ENCODE peak calls at places on chromosomes 6 and 20, in six cellular contexts. One of them, this sample, is unnamed.

GRCh38 chr6:51049288-51049982 is 230.8 kb downstream of the TFAP2B start:
- DNase-seq in T-cell: no peak
- DNase-seq in stromal cell of bone marrow: no peak
- DNase-seq in colonic mucosa: no peak
- DNase-seq in stimulated activated CD8-positive, alpha-beta memory T cell treated with anti-CD3 and anti-CD28 coated beads, Interleukin-15, amount 100 ng/mL, for 24 hours: no peak
- DNase-seq in activated CD4-positive, alpha-beta T cell treated with anti-CD3 and anti-CD28 coated beads, Interleukin-2, amount 50 U/mL, for 24 hours: no peak
- DNase-seq in this sample: no peak

GRCh38 chr6:47938411-47938810 is 156.6 kb downstream of the OPN5 start:
- DNase-seq in T-cell: no peak
- DNase-seq in stromal cell of bone marrow: no peak
- DNase-seq in colonic mucosa: no peak
- DNase-seq in stimulated activated CD8-positive, alpha-beta memory T cell treated with anti-CD3 and anti-CD28 coated beads, Interleukin-15, amount 100 ng/mL, for 24 hours: no peak
- DNase-seq in activated CD4-positive, alpha-beta T cell treated with anti-CD3 and anti-CD28 coated beads, Interleukin-2, amount 50 U/mL, for 24 hours: no peak
- DNase-seq in this sample: no peak

GRCh38 chr6:154447929-154448328 is 62.6 kb downstream of the CNKSR3 start:
- DNase-seq in T-cell: no peak
- DNase-seq in stromal cell of bone marrow: no peak
- DNase-seq in colonic mucosa: no peak
- DNase-seq in stimulated activated CD8-positive, alpha-beta memory T cell treated with anti-CD3 and anti-CD28 coated beads, Interleukin-15, amount 100 ng/mL, for 24 hours: no peak
- DNase-seq in activated CD4-positive, alpha-beta T cell treated with anti-CD3 and anti-CD28 coated beads, Interleukin-2, amount 50 U/mL, for 24 hours: no peak
- DNase-seq in this sample: no peak

GRCh38 chr6:70099732-70100131 is 203.2 kb downstream of the COL9A1 start:
- DNase-seq in T-cell: no peak
- DNase-seq in stromal cell of bone marrow: no peak
- DNase-seq in colonic mucosa: no peak
- DNase-seq in stimulated activated CD8-positive, alpha-beta memory T cell treated with anti-CD3 and anti-CD28 coated beads, Interleukin-15, amount 100 ng/mL, for 24 hours: no peak
- DNase-seq in activated CD4-positive, alpha-beta T cell treated with anti-CD3 and anti-CD28 coated beads, Interleukin-2, amount 50 U/mL, for 24 hours: no peak
- DNase-seq in this sample: no peak

GRCh38 chr6:95589826-95590570 is 12.7 kb downstream of the MANEA start:
- DNase-seq in T-cell: no peak
- DNase-seq in stromal cell of bone marrow: no peak
- DNase-seq in colonic mucosa: no peak
- DNase-seq in stimulated activated CD8-positive, alpha-beta memory T cell treated with anti-CD3 and anti-CD28 coated beads, Interleukin-15, amount 100 ng/mL, for 24 hours: no peak
- DNase-seq in activated CD4-positive, alpha-beta T cell treated with anti-CD3 and anti-CD28 coated beads, Interleukin-2, amount 50 U/mL, for 24 hours: no peak
- DNase-seq in this sample: no peak

GRCh38 chr6:30646450-30647038 is 389 bp upstream of the C6orf136 start:
- DNase-seq in T-cell: peak
- DNase-seq in stromal cell of bone marrow: no peak
- DNase-seq in colonic mucosa: peak
- DNase-seq in stimulated activated CD8-positive, alpha-beta memory T cell treated with anti-CD3 and anti-CD28 coated beads, Interleukin-15, amount 100 ng/mL, for 24 hours: peak
- DNase-seq in activated CD4-positive, alpha-beta T cell treated with anti-CD3 and anti-CD28 coated beads, Interleukin-2, amount 50 U/mL, for 24 hours: no peak
- DNase-seq in this sample: no peak

GRCh38 chr6:119090256-119090655 is 11.8 kb upstream of the FAM184A start:
- DNase-seq in T-cell: no peak
- DNase-seq in stromal cell of bone marrow: no peak
- DNase-seq in colonic mucosa: no peak
- DNase-seq in stimulated activated CD8-positive, alpha-beta memory T cell treated with anti-CD3 and anti-CD28 coated beads, Interleukin-15, amount 100 ng/mL, for 24 hours: no peak
- DNase-seq in activated CD4-positive, alpha-beta T cell treated with anti-CD3 and anti-CD28 coated beads, Interleukin-2, amount 50 U/mL, for 24 hours: no peak
- DNase-seq in this sample: no peak

GRCh38 chr6:125041740-125042459 is 79.7 kb downstream of the RNF217 start:
- DNase-seq in T-cell: no peak
- DNase-seq in stromal cell of bone marrow: peak
- DNase-seq in colonic mucosa: no peak
- DNase-seq in stimulated activated CD8-positive, alpha-beta memory T cell treated with anti-CD3 and anti-CD28 coated beads, Interleukin-15, amount 100 ng/mL, for 24 hours: no peak
- DNase-seq in activated CD4-positive, alpha-beta T cell treated with anti-CD3 and anti-CD28 coated beads, Interleukin-2, amount 50 U/mL, for 24 hours: no peak
- DNase-seq in this sample: peak

GRCh38 chr6:5333653-5334052 is 72.3 kb downstream of the FARS2 start:
- DNase-seq in T-cell: no peak
- DNase-seq in stromal cell of bone marrow: peak
- DNase-seq in colonic mucosa: no peak
- DNase-seq in stimulated activated CD8-positive, alpha-beta memory T cell treated with anti-CD3 and anti-CD28 coated beads, Interleukin-15, amount 100 ng/mL, for 24 hours: no peak
- DNase-seq in activated CD4-positive, alpha-beta T cell treated with anti-CD3 and anti-CD28 coated beads, Interleukin-2, amount 50 U/mL, for 24 hours: no peak
- DNase-seq in this sample: peak

GRCh38 chr6:74356385-74356784 is 660.4 kb downstream of the CD109 start:
- DNase-seq in T-cell: no peak
- DNase-seq in stromal cell of bone marrow: no peak
- DNase-seq in colonic mucosa: no peak
- DNase-seq in stimulated activated CD8-positive, alpha-beta memory T cell treated with anti-CD3 and anti-CD28 coated beads, Interleukin-15, amount 100 ng/mL, for 24 hours: no peak
- DNase-seq in activated CD4-positive, alpha-beta T cell treated with anti-CD3 and anti-CD28 coated beads, Interleukin-2, amount 50 U/mL, for 24 hours: no peak
- DNase-seq in this sample: peak

GRCh38 chr20:1720845-1721475 is 63.4 kb upstream of the SIRPG start:
- DNase-seq in T-cell: no peak
- DNase-seq in stromal cell of bone marrow: no peak
- DNase-seq in colonic mucosa: no peak
- DNase-seq in stimulated activated CD8-positive, alpha-beta memory T cell treated with anti-CD3 and anti-CD28 coated beads, Interleukin-15, amount 100 ng/mL, for 24 hours: no peak
- DNase-seq in activated CD4-positive, alpha-beta T cell treated with anti-CD3 and anti-CD28 coated beads, Interleukin-2, amount 50 U/mL, for 24 hours: no peak
- DNase-seq in this sample: no peak

GRCh38 chr6:20630617-20631448 is 96.6 kb downstream of the CDKAL1 start:
- DNase-seq in T-cell: no peak
- DNase-seq in stromal cell of bone marrow: no peak
- DNase-seq in colonic mucosa: no peak
- DNase-seq in stimulated activated CD8-positive, alpha-beta memory T cell treated with anti-CD3 and anti-CD28 coated beads, Interleukin-15, amount 100 ng/mL, for 24 hours: no peak
- DNase-seq in activated CD4-positive, alpha-beta T cell treated with anti-CD3 and anti-CD28 coated beads, Interleukin-2, amount 50 U/mL, for 24 hours: no peak
- DNase-seq in this sample: no peak

GRCh38 chr6:38420207-38420606 is 219.5 kb downstream of the BTBD9 start:
- DNase-seq in T-cell: no peak
- DNase-seq in stromal cell of bone marrow: no peak
- DNase-seq in colonic mucosa: no peak
- DNase-seq in stimulated activated CD8-positive, alpha-beta memory T cell treated with anti-CD3 and anti-CD28 coated beads, Interleukin-15, amount 100 ng/mL, for 24 hours: no peak
- DNase-seq in activated CD4-positive, alpha-beta T cell treated with anti-CD3 and anti-CD28 coated beads, Interleukin-2, amount 50 U/mL, for 24 hours: no peak
- DNase-seq in this sample: no peak

GRCh38 chr6:170224694-170225660 is 65.9 kb downstream of the DLL1 start:
- DNase-seq in T-cell: no peak
- DNase-seq in stromal cell of bone marrow: no peak
- DNase-seq in colonic mucosa: no peak
- DNase-seq in stimulated activated CD8-positive, alpha-beta memory T cell treated with anti-CD3 and anti-CD28 coated beads, Interleukin-15, amount 100 ng/mL, for 24 hours: no peak
- DNase-seq in activated CD4-positive, alpha-beta T cell treated with anti-CD3 and anti-CD28 coated beads, Interleukin-2, amount 50 U/mL, for 24 hours: no peak
- DNase-seq in this sample: peak

GRCh38 chr20:5448449-5449118 is 131.8 kb upstream of the PROKR2 start:
- DNase-seq in T-cell: peak
- DNase-seq in stromal cell of bone marrow: peak
- DNase-seq in colonic mucosa: peak
- DNase-seq in stimulated activated CD8-positive, alpha-beta memory T cell treated with anti-CD3 and anti-CD28 coated beads, Interleukin-15, amount 100 ng/mL, for 24 hours: peak
- DNase-seq in activated CD4-positive, alpha-beta T cell treated with anti-CD3 and anti-CD28 coated beads, Interleukin-2, amount 50 U/mL, for 24 hours: peak
- DNase-seq in this sample: peak

GRCh38 chr20:49951160-49951559 is 15.0 kb downstream of the RNF114 start:
- DNase-seq in T-cell: no peak
- DNase-seq in stromal cell of bone marrow: peak
- DNase-seq in colonic mucosa: no peak
- DNase-seq in stimulated activated CD8-positive, alpha-beta memory T cell treated with anti-CD3 and anti-CD28 coated beads, Interleukin-15, amount 100 ng/mL, for 24 hours: no peak
- DNase-seq in activated CD4-positive, alpha-beta T cell treated with anti-CD3 and anti-CD28 coated beads, Interleukin-2, amount 50 U/mL, for 24 hours: no peak
- DNase-seq in this sample: peak

GRCh38 chr20:50609438-50609989 is 81.8 kb downstream of the RIPOR3 start:
- DNase-seq in T-cell: no peak
- DNase-seq in stromal cell of bone marrow: no peak
- DNase-seq in colonic mucosa: no peak
- DNase-seq in stimulated activated CD8-positive, alpha-beta memory T cell treated with anti-CD3 and anti-CD28 coated beads, Interleukin-15, amount 100 ng/mL, for 24 hours: no peak
- DNase-seq in activated CD4-positive, alpha-beta T cell treated with anti-CD3 and anti-CD28 coated beads, Interleukin-2, amount 50 U/mL, for 24 hours: no peak
- DNase-seq in this sample: no peak

GRCh38 chr20:7387638-7388193 is 552.5 kb downstream of the HAO1 start:
- DNase-seq in T-cell: no peak
- DNase-seq in stromal cell of bone marrow: no peak
- DNase-seq in colonic mucosa: no peak
- DNase-seq in stimulated activated CD8-positive, alpha-beta memory T cell treated with anti-CD3 and anti-CD28 coated beads, Interleukin-15, amount 100 ng/mL, for 24 hours: no peak
- DNase-seq in activated CD4-positive, alpha-beta T cell treated with anti-CD3 and anti-CD28 coated beads, Interleukin-2, amount 50 U/mL, for 24 hours: no peak
- DNase-seq in this sample: no peak

GRCh38 chr6:108114861-108115597 is 40.5 kb upstream of the OSTM1 start:
- DNase-seq in T-cell: no peak
- DNase-seq in stromal cell of bone marrow: peak
- DNase-seq in colonic mucosa: peak
- DNase-seq in stimulated activated CD8-positive, alpha-beta memory T cell treated with anti-CD3 and anti-CD28 coated beads, Interleukin-15, amount 100 ng/mL, for 24 hours: no peak
- DNase-seq in activated CD4-positive, alpha-beta T cell treated with anti-CD3 and anti-CD28 coated beads, Interleukin-2, amount 50 U/mL, for 24 hours: peak
- DNase-seq in this sample: no peak

GRCh38 chr20:33964431-33964830 is 29.3 kb upstream of the RALY start:
- DNase-seq in T-cell: no peak
- DNase-seq in stromal cell of bone marrow: no peak
- DNase-seq in colonic mucosa: no peak
- DNase-seq in stimulated activated CD8-positive, alpha-beta memory T cell treated with anti-CD3 and anti-CD28 coated beads, Interleukin-15, amount 100 ng/mL, for 24 hours: no peak
- DNase-seq in activated CD4-positive, alpha-beta T cell treated with anti-CD3 and anti-CD28 coated beads, Interleukin-2, amount 50 U/mL, for 24 hours: no peak
- DNase-seq in this sample: no peak

GRCh38 chr20:20303320-20303719 is 64.6 kb upstream of the INSM1 start:
- DNase-seq in T-cell: no peak
- DNase-seq in stromal cell of bone marrow: no peak
- DNase-seq in colonic mucosa: no peak
- DNase-seq in stimulated activated CD8-positive, alpha-beta memory T cell treated with anti-CD3 and anti-CD28 coated beads, Interleukin-15, amount 100 ng/mL, for 24 hours: no peak
- DNase-seq in activated CD4-positive, alpha-beta T cell treated with anti-CD3 and anti-CD28 coated beads, Interleukin-2, amount 50 U/mL, for 24 hours: no peak
- DNase-seq in this sample: no peak

GRCh38 chr6:142387997-142388815 is 86.4 kb downstream of the ADGRG6 start:
- DNase-seq in T-cell: no peak
- DNase-seq in stromal cell of bone marrow: peak
- DNase-seq in colonic mucosa: no peak
- DNase-seq in stimulated activated CD8-positive, alpha-beta memory T cell treated with anti-CD3 and anti-CD28 coated beads, Interleukin-15, amount 100 ng/mL, for 24 hours: no peak
- DNase-seq in activated CD4-positive, alpha-beta T cell treated with anti-CD3 and anti-CD28 coated beads, Interleukin-2, amount 50 U/mL, for 24 hours: no peak
- DNase-seq in this sample: peak

GRCh38 chr6:18785810-18786490 is 398.8 kb downstream of the RNF144B start:
- DNase-seq in T-cell: no peak
- DNase-seq in stromal cell of bone marrow: no peak
- DNase-seq in colonic mucosa: no peak
- DNase-seq in stimulated activated CD8-positive, alpha-beta memory T cell treated with anti-CD3 and anti-CD28 coated beads, Interleukin-15, amount 100 ng/mL, for 24 hours: no peak
- DNase-seq in activated CD4-positive, alpha-beta T cell treated with anti-CD3 and anti-CD28 coated beads, Interleukin-2, amount 50 U/mL, for 24 hours: no peak
- DNase-seq in this sample: no peak

GRCh38 chr20:2361035-2361593 is 19.6 kb upstream of the TGM6 start:
- DNase-seq in T-cell: no peak
- DNase-seq in stromal cell of bone marrow: no peak
- DNase-seq in colonic mucosa: no peak
- DNase-seq in stimulated activated CD8-positive, alpha-beta memory T cell treated with anti-CD3 and anti-CD28 coated beads, Interleukin-15, amount 100 ng/mL, for 24 hours: no peak
- DNase-seq in activated CD4-positive, alpha-beta T cell treated with anti-CD3 and anti-CD28 coated beads, Interleukin-2, amount 50 U/mL, for 24 hours: no peak
- DNase-seq in this sample: no peak

GRCh38 chr6:44667226-44667625 is 279.7 kb downstream of the CDC5L start:
- DNase-seq in T-cell: no peak
- DNase-seq in stromal cell of bone marrow: peak
- DNase-seq in colonic mucosa: no peak
- DNase-seq in stimulated activated CD8-positive, alpha-beta memory T cell treated with anti-CD3 and anti-CD28 coated beads, Interleukin-15, amount 100 ng/mL, for 24 hours: no peak
- DNase-seq in activated CD4-positive, alpha-beta T cell treated with anti-CD3 and anti-CD28 coated beads, Interleukin-2, amount 50 U/mL, for 24 hours: no peak
- DNase-seq in this sample: no peak

GRCh38 chr6:38750968-38751615 is 36.0 kb downstream of the DNAH8 start:
- DNase-seq in T-cell: no peak
- DNase-seq in stromal cell of bone marrow: no peak
- DNase-seq in colonic mucosa: no peak
- DNase-seq in stimulated activated CD8-positive, alpha-beta memory T cell treated with anti-CD3 and anti-CD28 coated beads, Interleukin-15, amount 100 ng/mL, for 24 hours: no peak
- DNase-seq in activated CD4-positive, alpha-beta T cell treated with anti-CD3 and anti-CD28 coated beads, Interleukin-2, amount 50 U/mL, for 24 hours: no peak
- DNase-seq in this sample: no peak

GRCh38 chr6:10217111-10217510 is 197.8 kb downstream of the TFAP2A start:
- DNase-seq in T-cell: no peak
- DNase-seq in stromal cell of bone marrow: no peak
- DNase-seq in colonic mucosa: no peak
- DNase-seq in stimulated activated CD8-positive, alpha-beta memory T cell treated with anti-CD3 and anti-CD28 coated beads, Interleukin-15, amount 100 ng/mL, for 24 hours: no peak
- DNase-seq in activated CD4-positive, alpha-beta T cell treated with anti-CD3 and anti-CD28 coated beads, Interleukin-2, amount 50 U/mL, for 24 hours: no peak
- DNase-seq in this sample: no peak

GRCh38 chr6:168407842-168408241 is 33.1 kb upstream of the SMOC2 start:
- DNase-seq in T-cell: no peak
- DNase-seq in stromal cell of bone marrow: no peak
- DNase-seq in colonic mucosa: no peak
- DNase-seq in stimulated activated CD8-positive, alpha-beta memory T cell treated with anti-CD3 and anti-CD28 coated beads, Interleukin-15, amount 100 ng/mL, for 24 hours: no peak
- DNase-seq in activated CD4-positive, alpha-beta T cell treated with anti-CD3 and anti-CD28 coated beads, Interleukin-2, amount 50 U/mL, for 24 hours: no peak
- DNase-seq in this sample: no peak

This sample was measured in RKO.